ENCODE peak calls at places on chromosome 6, in four cellular contexts. P is tibial nerve, E is prostate gland, I is H1. W is an unnamed sample. For H3K36me3, the result is how much of the 10 kb centered on the place peaks cover.

GRCh38 chr6:100283288-100283687 is 181.4 kb downstream of the SIM1 start:
- DNase-seq in E (no peak), I (no peak), P (no peak), W (no peak)

GRCh38 chr6:1641391-1641790 is 31.7 kb downstream of the FOXC1 start:
- DNase-seq in E (no peak), P (no peak), I (no peak), W (no peak)

GRCh38 chr6:47335456-47335855 is 25.8 kb upstream of the TNFRSF21 start:
- DNase-seq in E (no peak), I (no peak), P (no peak), W (no peak)

GRCh38 chr6:21270501-21271290 is 322.9 kb upstream of the SOX4 start:
- DNase-seq in I (no peak), E (no peak), P (no peak), W (no peak)

GRCh38 chr6:138692058-138692977 is 81.3 kb upstream of the CCDC28A start:
- DNase-seq in I (peak), P (peak), E (peak), W (peak)

GRCh38 chr6:44086931-44087574 is 40.2 kb downstream of the MRPL14 start:
- DNase-seq in I (no peak), E (no peak), P (no peak), W (peak)

GRCh38 chr6:157893238-157893637 is 70.2 kb downstream of the SNX9 start:
- DNase-seq in P (no peak), I (no peak), E (no peak), W (no peak)

GRCh38 chr6:168648730-168649129 is 207.7 kb downstream of the SMOC2 start:
- DNase-seq in I (no peak), E (no peak), P (no peak), W (no peak)

GRCh38 chr6:135871296-135871695 is 19.8 kb downstream of the PDE7B start:
- DNase-seq in I (no peak), E (no peak), P (no peak), W (no peak)

GRCh38 chr6:83114164-83114563 is 46.7 kb downstream of the DOP1A start:
- DNase-seq in I (no peak), E (no peak), P (no peak), W (no peak)

GRCh38 chr6:31952140-31952805 is 6.4 kb downstream of the CFB start:
- DNase-seq in I (peak), E (peak), P (peak), W (no peak)

GRCh38 chr6:135236732-135237131 is 55.6 kb downstream of the MYB start:
- DNase-seq in I (no peak), E (no peak), P (no peak), W (no peak)

GRCh38 chr6:118825661-118826060 is 68.3 kb upstream of the ASF1A start:
- DNase-seq in E (no peak), I (no peak), P (no peak), W (no peak)

GRCh38 chr6:44243345-44243744 is 3.6 kb upstream of the HSP90AB1 start:
- DNase-seq in E (no peak), P (no peak), I (no peak), W (no peak)

GRCh38 chr6:21500894-21501293 is 92.7 kb upstream of the SOX4 start:
- DNase-seq in P (no peak), I (no peak), E (no peak), W (no peak)

GRCh38 chr6:170532867-170533488 is 20.1 kb downstream of the PSMB1 start:
- DNase-seq in E (no peak), P (no peak), I (no peak), W (no peak)

GRCh38 chr6:67248077-67248476 is 1387.0 kb upstream of the ADGRB3 start:
- DNase-seq in P (no peak), E (no peak), I (no peak), W (no peak)

GRCh38 chr6:24829657-24830056 is 30.9 kb upstream of the ARMH2 start:
- DNase-seq in P (no peak), E (no peak), I (no peak), W (no peak)

GRCh38 chr6:103036846-103037245 is 1643.3 kb downstream of the GRIK2 start:
- DNase-seq in I (no peak), E (no peak), P (no peak), W (no peak)

GRCh38 chr6:7617954-7618764 is 28.2 kb downstream of the SNRNP48 start:
- DNase-seq in P (no peak), E (peak), I (no peak), W (peak)

GRCh38 chr6:79810878-79811277 is 136.5 kb downstream of the ELOVL4 start:
- DNase-seq in E (no peak), I (no peak), P (no peak), W (no peak)

GRCh38 chr6:155185544-155185943 is 78.3 kb upstream of the CLDN20 start:
- DNase-seq in I (peak), E (no peak), P (no peak), W (no peak)

GRCh38 chr6:155186052-155186658 is 77.7 kb upstream of the CLDN20 start:
- DNase-seq in E (no peak), P (no peak), I (no peak), W (no peak)

GRCh38 chr6:155182103-155182502 is 81.7 kb upstream of the CLDN20 start:
- DNase-seq in E (no peak), P (no peak), I (no peak), W (no peak)

GRCh38 chr6:155181498-155181897 is 82.3 kb upstream of the CLDN20 start:
- DNase-seq in P (no peak), I (no peak), E (no peak), W (no peak)

DNA sequence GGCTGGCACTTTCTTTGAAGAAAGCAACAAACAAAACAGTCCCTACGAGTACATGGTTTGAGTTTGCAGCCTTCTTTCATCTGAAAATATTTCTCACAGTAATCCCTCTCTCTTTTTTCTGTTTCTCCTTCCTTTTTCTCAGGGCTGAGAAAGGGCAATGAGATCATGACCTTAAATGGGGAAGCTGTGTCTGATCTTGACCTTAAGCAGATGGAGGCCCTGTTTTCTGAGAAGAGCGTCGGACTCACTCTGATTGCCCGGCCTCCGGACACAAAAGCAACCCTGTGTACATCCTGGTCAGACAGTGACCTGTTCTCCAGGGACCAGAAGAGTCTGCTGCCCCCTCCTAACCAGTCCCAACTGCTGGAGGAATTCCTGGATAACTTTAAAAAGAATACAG is 80.7 kb upstream of the CLDN20 start:
- DNase-seq in E (no peak), P (no peak), I (no peak), W (no peak)
- H3K4me3 ChIP-seq in E (no peak), P (no peak), I (no peak), W (no peak)

GRCh38 chr6:141968632-141969031 is 164.1 kb upstream of the GJE1 start:
- DNase-seq in P (no peak), E (no peak), I (no peak), W (no peak)

GRCh38 chr6:141965016-141965545 is 167.6 kb upstream of the GJE1 start:
- DNase-seq in E (no peak), P (no peak), I (no peak), W (no peak)

GRCh38 chr6:141963543-141964295 is 169.0 kb upstream of the GJE1 start:
- DNase-seq in I (no peak), E (no peak), P (no peak), W (no peak)

GRCh38 chr6:141969201-141969600 is 163.5 kb upstream of the GJE1 start:
- DNase-seq in I (no peak), P (no peak), E (no peak), W (no peak)
- H3K36me3 ChIP-seq in I (under half), P (under half), E (under half), W (under half)

GRCh38 chr6:115821798-115822197 is 238.9 kb downstream of the FRK start:
- DNase-seq in P (no peak), E (no peak), I (no peak), W (no peak)
- H3K4me3 ChIP-seq in P (no peak), E (no peak), I (no peak), W (no peak)

DNA sequence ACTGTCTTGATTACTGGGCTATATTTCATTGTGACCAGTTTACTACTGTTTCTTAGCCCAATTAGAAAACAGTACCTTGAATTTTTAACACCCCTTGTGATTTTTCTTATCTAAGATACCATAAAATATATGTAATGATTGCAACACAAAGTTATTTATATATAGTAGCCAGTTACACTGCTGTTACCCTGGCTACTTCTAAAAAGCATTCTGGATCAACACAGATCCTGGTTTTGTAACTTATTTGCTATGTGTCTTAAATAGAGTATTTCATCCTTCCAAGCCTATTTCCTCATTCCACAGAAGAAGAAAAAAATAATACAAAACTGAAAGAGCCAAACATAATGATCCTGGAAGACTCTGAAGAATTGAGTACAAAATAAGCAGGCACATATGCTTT is 18.9 kb upstream of the GSTA4 start:
- DNase-seq in E (no peak), P (no peak), I (no peak), W (no peak)
- H3K36me3 ChIP-seq in E (under half), P (under half), I (under half), W (under half)

GRCh38 chr6:129685640-129686031 is 24.3 kb downstream of the ARHGAP18 start:
- DNase-seq in E (no peak), I (no peak), P (no peak), W (no peak)

GRCh38 chr6:129684323-129684884 is 25.6 kb downstream of the ARHGAP18 start:
- DNase-seq in E (no peak), P (no peak), I (no peak), W (no peak)

GRCh38 chr6:129680633-129681032 is 29.3 kb downstream of the ARHGAP18 start:
- DNase-seq in E (no peak), I (no peak), P (no peak), W (no peak)

GRCh38 chr6:129684903-129685639 is 24.9 kb downstream of the ARHGAP18 start:
- DNase-seq in E (no peak), I (no peak), P (no peak), W (no peak)

GRCh38 chr6:129683606-129684322 is 26.2 kb downstream of the ARHGAP18 start:
- DNase-seq in E (peak), I (no peak), P (peak), W (peak)
- H3K4me3 ChIP-seq in E (no peak), I (no peak), P (no peak), W (no peak)

GRCh38 chr6:149680490-149680889 is 32.0 kb upstream of the KATNA1 start:
- DNase-seq in P (no peak), I (no peak), E (no peak), W (no peak)
- H3K36me3 ChIP-seq in P (under half), I (under half), E (under half), W (under half)

DNA sequence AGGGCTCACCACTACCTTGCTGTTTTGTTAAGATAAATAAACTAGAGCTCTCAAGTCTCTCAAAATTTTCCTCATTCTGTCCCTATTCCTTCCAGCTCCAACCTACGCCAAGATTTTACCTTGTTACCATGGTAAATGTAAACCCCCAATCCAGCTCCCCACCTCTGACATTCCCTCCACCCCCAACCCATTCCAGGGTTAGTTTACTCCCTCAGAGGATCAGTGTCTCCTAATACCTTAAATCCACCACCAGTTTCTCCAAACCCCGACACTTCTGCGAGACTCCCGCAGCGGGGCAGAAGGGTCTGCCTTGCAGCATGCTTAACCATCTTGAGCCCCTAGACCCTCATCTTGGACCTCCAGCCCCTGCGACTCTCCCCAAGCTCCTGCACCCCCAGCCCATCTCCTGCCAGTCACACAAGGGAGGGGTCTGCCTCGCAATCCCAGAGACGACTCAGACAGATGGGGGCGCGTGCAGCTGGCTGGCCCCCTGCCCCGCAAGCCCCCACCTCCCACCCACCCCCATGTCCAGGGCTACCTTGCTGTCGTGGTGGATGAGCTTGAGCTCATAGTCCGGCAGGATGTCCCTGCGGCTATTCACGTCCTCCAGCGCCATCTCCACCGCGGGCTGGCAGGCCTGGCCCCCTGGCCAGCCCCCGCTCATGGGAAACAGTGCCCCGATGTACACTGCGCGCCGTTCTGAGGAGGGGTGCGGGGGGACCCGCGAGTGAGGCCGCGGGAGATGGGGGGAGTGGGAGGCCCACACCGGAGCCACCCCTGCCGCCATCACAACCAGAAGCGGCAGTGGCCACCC is 5.8 kb downstream of the GABBR1 start:
- DNase-seq in E (no peak), I (no peak), P (no peak), W (no peak)
- H3K4me3 ChIP-seq in E (peak), I (peak), P (peak), W (peak)

DNA sequence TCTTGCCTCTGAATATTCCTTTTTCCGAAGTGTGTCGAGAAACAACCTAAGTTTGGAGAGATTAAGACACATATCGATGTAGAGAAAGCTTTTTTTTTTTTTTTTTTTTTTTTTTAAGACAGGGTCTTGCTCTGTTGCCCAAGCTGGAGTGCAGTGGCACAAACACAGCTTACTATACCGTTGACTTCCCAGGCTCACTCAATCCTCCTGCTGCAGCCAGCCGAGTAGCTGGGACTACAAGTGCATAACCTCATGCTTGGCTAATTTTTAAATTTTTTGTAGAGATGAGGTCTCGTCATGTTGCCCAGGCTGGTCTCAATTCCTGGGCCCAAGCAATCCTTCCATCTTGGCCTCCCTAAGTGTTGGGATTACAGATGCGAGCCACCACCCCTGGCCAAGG is 21.4 kb downstream of the SLC17A5 start:
- DNase-seq in I (no peak), P (no peak), E (no peak), W (no peak)
- H3K36me3 ChIP-seq in I (under half), P (under half), E (under half), W (half or more)

GRCh38 chr6:6497541-6497940 is 91.0 kb upstream of the LY86 start:
- DNase-seq in I (no peak), P (no peak), E (no peak), W (no peak)
- H3K4me3 ChIP-seq in I (no peak), P (no peak), E (no peak), W (no peak)

GRCh38 chr6:165383323-165383722 is 73.9 kb upstream of the C6orf118 start:
- DNase-seq in E (no peak), I (no peak), P (no peak), W (no peak)
- H3K36me3 ChIP-seq in E (under half), I (under half), P (under half), W (under half)

W was measured in gastrocnemius medialis.